ENCODE peak calls at places on chromosomes 7 and 10, in five cellular contexts. One of them, this sample, is unnamed.

GRCh38 chr10:132526676-132527075 is 10.9 kb upstream of the INPP5A start:
- DNase-seq in heart right ventricle: no peak
- DNase-seq in spleen: peak; percentile 19
- DNase-seq in brain microvascular endothelial cell: peak; percentile 78
- DNase-seq in psoas muscle: peak; percentile 40
- DNase-seq in this sample: peak; percentile 58

GRCh38 chr10:48811917-48812316 is 127.2 kb downstream of the WDFY4 start:
- DNase-seq in brain microvascular endothelial cell: peak; percentile 24
- DNase-seq in heart right ventricle: no peak
- DNase-seq in spleen: no peak
- DNase-seq in psoas muscle: no peak
- DNase-seq in this sample: no peak

GRCh38 chr7:85695041-85695990 is 508.5 kb upstream of the SEMA3D start:
- DNase-seq in psoas muscle: no peak
- DNase-seq in brain microvascular endothelial cell: no peak
- DNase-seq in heart right ventricle: no peak
- DNase-seq in spleen: no peak
- DNase-seq in this sample: peak; percentile 21

GRCh38 chr7:93836111-93836510 is 54.4 kb downstream of the TFPI2 start:
- DNase-seq in brain microvascular endothelial cell: no peak
- DNase-seq in psoas muscle: no peak
- DNase-seq in spleen: no peak
- DNase-seq in heart right ventricle: no peak
- DNase-seq in this sample: no peak

GRCh38 chr7:20575758-20576135 is 39.7 kb upstream of the ABCB5 start:
- DNase-seq in brain microvascular endothelial cell: no peak
- DNase-seq in heart right ventricle: no peak
- DNase-seq in psoas muscle: no peak
- DNase-seq in spleen: no peak
- DNase-seq in this sample: no peak

GRCh38 chr7:100441641-100442535 is 5.6 kb upstream of the PPP1R35 start:
- DNase-seq in brain microvascular endothelial cell: no peak
- DNase-seq in psoas muscle: no peak
- DNase-seq in heart right ventricle: no peak
- DNase-seq in spleen: peak; percentile 68
- DNase-seq in this sample: no peak

GRCh38 chr10:17871036-17871435 is 61.9 kb downstream of the MRC1 start:
- DNase-seq in heart right ventricle: no peak
- DNase-seq in brain microvascular endothelial cell: no peak
- DNase-seq in psoas muscle: no peak
- DNase-seq in spleen: no peak
- DNase-seq in this sample: no peak

GRCh38 chr10:18345308-18345707 is 205.1 kb downstream of the CACNB2 start:
- DNase-seq in brain microvascular endothelial cell: no peak
- DNase-seq in heart right ventricle: no peak
- DNase-seq in psoas muscle: no peak
- DNase-seq in spleen: no peak
- DNase-seq in this sample: no peak

GRCh38 chr10:117246997-117247667 is 6.2 kb downstream of the SLC18A2 start:
- DNase-seq in spleen: no peak
- DNase-seq in brain microvascular endothelial cell: no peak
- DNase-seq in heart right ventricle: no peak
- DNase-seq in psoas muscle: no peak
- DNase-seq in this sample: no peak

GRCh38 chr10:119306514-119306951 is 99.2 kb downstream of the GRK5 start:
- DNase-seq in spleen: peak; percentile 95
- DNase-seq in brain microvascular endothelial cell: no peak
- DNase-seq in psoas muscle: peak; percentile 39
- DNase-seq in heart right ventricle: no peak
- DNase-seq in this sample: no peak

GRCh38 chr10:133142523-133143199 is 17.4 kb upstream of the KNDC1 start:
- DNase-seq in brain microvascular endothelial cell: no peak
- DNase-seq in spleen: no peak
- DNase-seq in heart right ventricle: no peak
- DNase-seq in psoas muscle: peak; percentile 18
- DNase-seq in this sample: no peak

GRCh38 chr7:29297194-29297890 is 102.8 kb downstream of the CHN2 start:
- DNase-seq in spleen: no peak
- DNase-seq in psoas muscle: no peak
- DNase-seq in brain microvascular endothelial cell: no peak
- DNase-seq in heart right ventricle: no peak
- DNase-seq in this sample: no peak

GRCh38 chr10:72124984-72125383 is 36.6 kb upstream of the SPOCK2 start:
- DNase-seq in psoas muscle: no peak
- DNase-seq in spleen: no peak
- DNase-seq in brain microvascular endothelial cell: no peak
- DNase-seq in heart right ventricle: no peak
- DNase-seq in this sample: no peak

GRCh38 chr7:44454348-44454747 is 36.1 kb downstream of the NUDCD3 start:
- DNase-seq in heart right ventricle: no peak
- DNase-seq in spleen: no peak
- DNase-seq in brain microvascular endothelial cell: no peak
- DNase-seq in psoas muscle: no peak
- DNase-seq in this sample: no peak

GRCh38 chr7:110372685-110373084 is 718.2 kb upstream of the LRRN3 start:
- DNase-seq in brain microvascular endothelial cell: no peak
- DNase-seq in heart right ventricle: no peak
- DNase-seq in spleen: no peak
- DNase-seq in psoas muscle: no peak
- DNase-seq in this sample: no peak

GRCh38 chr7:124101173-124101768 is 68.4 kb upstream of the TMEM229A start:
- DNase-seq in heart right ventricle: no peak
- DNase-seq in brain microvascular endothelial cell: no peak
- DNase-seq in spleen: no peak
- DNase-seq in psoas muscle: no peak
- DNase-seq in this sample: no peak

GRCh38 chr7:109020251-109020650 is 450.6 kb downstream of the DNAJB9 start:
- DNase-seq in psoas muscle: no peak
- DNase-seq in brain microvascular endothelial cell: no peak
- DNase-seq in spleen: no peak
- DNase-seq in heart right ventricle: no peak
- DNase-seq in this sample: no peak

GRCh38 chr10:60099998-60100747 is 193.8 kb upstream of the CCDC6 start:
- DNase-seq in spleen: no peak
- DNase-seq in heart right ventricle: peak; percentile 9
- DNase-seq in psoas muscle: no peak
- DNase-seq in brain microvascular endothelial cell: peak; percentile 53
- DNase-seq in this sample: no peak

GRCh38 chr10:70691601-70692000 is 19.3 kb downstream of the ADAMTS14 start:
- DNase-seq in heart right ventricle: no peak
- DNase-seq in brain microvascular endothelial cell: no peak
- DNase-seq in psoas muscle: no peak
- DNase-seq in spleen: no peak
- DNase-seq in this sample: no peak

GRCh38 chr7:106563466-106564150 is 97.3 kb downstream of the CCDC71L start:
- DNase-seq in psoas muscle: no peak
- DNase-seq in heart right ventricle: no peak
- DNase-seq in brain microvascular endothelial cell: no peak
- DNase-seq in spleen: no peak
- DNase-seq in this sample: no peak

GRCh38 chr10:30038961-30039536 is 20.3 kb downstream of the JCAD start:
- DNase-seq in psoas muscle: no peak
- DNase-seq in heart right ventricle: no peak
- DNase-seq in spleen: no peak
- DNase-seq in brain microvascular endothelial cell: no peak
- DNase-seq in this sample: no peak

GRCh38 chr10:29554660-29555059 is 80.1 kb downstream of the SVIL start:
- DNase-seq in spleen: no peak
- DNase-seq in psoas muscle: peak; percentile 76
- DNase-seq in brain microvascular endothelial cell: peak; percentile 65
- DNase-seq in heart right ventricle: no peak
- DNase-seq in this sample: peak; percentile 41

GRCh38 chr7:23472974-23473847 is 2.9 kb upstream of the IGF2BP3 start:
- DNase-seq in brain microvascular endothelial cell: no peak
- DNase-seq in heart right ventricle: no peak
- DNase-seq in psoas muscle: no peak
- DNase-seq in spleen: no peak
- DNase-seq in this sample: no peak
- H3K4me3 ChIP-seq in brain microvascular endothelial cell: peak overlapping the region; percentile 74
- H3K4me3 ChIP-seq in heart right ventricle: no peak overlapping the region
- H3K4me3 ChIP-seq in psoas muscle: peak overlapping the region; percentile 56
- H3K4me3 ChIP-seq in spleen: peak overlapping the region; percentile 38
- H3K4me3 ChIP-seq in this sample: peak overlapping the region; percentile 65

DNA sequence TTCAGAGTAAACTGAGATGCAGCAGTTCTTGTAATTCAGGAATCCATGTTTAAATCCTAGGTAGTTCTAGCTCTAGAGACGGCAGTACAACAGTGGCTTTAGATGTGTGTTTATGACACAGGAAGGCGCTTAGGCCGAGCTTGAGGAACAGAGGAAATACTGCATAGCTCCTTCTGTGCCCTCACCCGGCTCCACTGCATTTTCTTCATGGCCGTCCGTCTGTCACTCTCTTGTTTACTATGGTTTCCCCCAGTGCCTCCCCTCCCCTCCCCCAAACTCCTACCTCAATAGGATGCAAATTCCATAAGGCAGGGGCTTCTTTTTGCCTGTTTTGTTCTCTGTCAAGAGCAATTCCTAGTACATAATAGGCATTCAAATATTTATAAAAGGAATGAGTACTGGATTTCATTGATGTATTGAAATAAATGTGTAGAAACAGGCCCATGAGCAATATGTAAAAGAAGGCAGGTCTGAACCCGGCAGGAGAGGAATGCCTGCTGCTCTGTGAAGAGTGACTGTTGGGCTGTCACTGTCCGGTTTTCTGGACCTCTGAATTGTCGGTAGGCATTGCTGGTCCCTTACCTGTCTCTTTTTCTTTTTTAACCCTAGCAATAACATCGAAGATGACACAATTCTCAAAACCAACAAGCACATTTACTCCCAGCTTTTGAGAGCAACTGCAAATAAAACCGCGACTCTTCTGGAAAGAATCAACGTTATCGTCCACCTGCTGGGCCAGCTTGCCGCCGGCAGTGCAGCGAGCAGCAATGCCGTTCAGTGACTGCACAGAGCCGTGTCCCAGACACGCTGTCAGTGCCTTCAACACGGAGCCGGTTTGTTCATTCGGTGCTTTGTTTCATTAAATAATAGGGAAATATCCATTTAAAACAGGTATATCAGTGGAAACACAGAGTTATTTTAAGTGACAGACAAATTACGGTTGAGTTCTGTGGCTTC is 12.7 kb downstream of the MMP21 start:
- DNase-seq in heart right ventricle: no peak
- DNase-seq in brain microvascular endothelial cell: no peak
- DNase-seq in spleen: no peak
- DNase-seq in psoas muscle: no peak
- DNase-seq in this sample: no peak
- H3K36me3 ChIP-seq in heart right ventricle: peaks cover 88% of the 10 kb centered on the region
- H3K36me3 ChIP-seq in brain microvascular endothelial cell: peaks cover 24% of the 10 kb centered on the region
- H3K36me3 ChIP-seq in spleen: peaks cover 98% of the 10 kb centered on the region
- H3K36me3 ChIP-seq in psoas muscle: peaks cover 90% of the 10 kb centered on the region
- H3K36me3 ChIP-seq in this sample: peaks cover 63% of the 10 kb centered on the region

DNA sequence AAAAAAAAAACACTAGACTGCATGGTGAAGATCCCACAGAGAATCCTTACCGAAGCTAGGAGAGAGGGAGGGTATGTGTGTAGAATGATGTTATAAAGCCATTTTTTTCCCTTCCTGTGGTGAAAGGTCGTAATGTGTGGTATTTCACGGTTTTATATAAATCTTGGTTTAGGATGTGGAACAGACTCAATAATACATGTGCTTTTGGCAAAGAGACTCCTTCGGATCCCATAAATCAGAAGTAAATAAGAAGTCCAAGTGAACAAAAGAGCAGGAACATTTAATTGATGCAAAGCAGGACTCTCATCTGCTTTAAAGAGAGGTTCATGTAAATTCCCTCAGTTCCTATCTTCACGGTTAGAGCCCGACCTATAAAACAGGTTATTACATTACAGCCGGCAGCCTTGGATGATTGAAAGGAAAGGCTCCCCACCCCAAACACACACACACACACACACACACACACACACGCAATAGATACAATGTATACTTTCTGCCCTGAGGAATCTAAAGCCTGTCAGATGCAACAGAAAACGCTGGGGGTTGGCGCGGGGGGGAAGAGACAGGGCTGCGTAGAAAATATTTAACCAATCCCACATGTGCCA is 8.7 kb downstream of the DLX5 start:
- DNase-seq in brain microvascular endothelial cell: no peak
- DNase-seq in psoas muscle: no peak
- DNase-seq in spleen: no peak
- DNase-seq in heart right ventricle: no peak
- DNase-seq in this sample: no peak
- H3K27me3 ChIP-seq in brain microvascular endothelial cell: peaks cover 91% of the 10 kb centered on the region
- H3K27me3 ChIP-seq in psoas muscle: peaks cover 25% of the 10 kb centered on the region
- H3K27me3 ChIP-seq in spleen: peaks cover 100% of the 10 kb centered on the region
- H3K27me3 ChIP-seq in heart right ventricle: peaks cover 99% of the 10 kb centered on the region
- H3K27me3 ChIP-seq in this sample: peaks cover 50% of the 10 kb centered on the region

GRCh38 chr10:122462533-122463465 is 1.4 kb downstream of the HTRA1 start:
- DNase-seq in spleen: no peak
- DNase-seq in psoas muscle: peak; percentile 81
- DNase-seq in heart right ventricle: peak; percentile 56
- DNase-seq in brain microvascular endothelial cell: peak; percentile 49
- DNase-seq in this sample: peak; percentile 64
- H3K4me3 ChIP-seq in spleen: peak overlapping the region; percentile 51
- H3K4me3 ChIP-seq in psoas muscle: peak overlapping the region; percentile 76
- H3K4me3 ChIP-seq in heart right ventricle: peak overlapping the region; percentile 71
- H3K4me3 ChIP-seq in brain microvascular endothelial cell: peak overlapping the region; percentile 79
- H3K4me3 ChIP-seq in this sample: peak overlapping the region; percentile 61

GRCh38 chr7:141537906-141538305 is 13.3 kb upstream of the AGK start:
- DNase-seq in psoas muscle: no peak
- DNase-seq in spleen: no peak
- DNase-seq in brain microvascular endothelial cell: no peak
- DNase-seq in heart right ventricle: no peak
- DNase-seq in this sample: no peak
- H3K36me3 ChIP-seq in psoas muscle: no peaks in the 10 kb centered on the region
- H3K36me3 ChIP-seq in spleen: no peaks in the 10 kb centered on the region
- H3K36me3 ChIP-seq in brain microvascular endothelial cell: no peaks in the 10 kb centered on the region
- H3K36me3 ChIP-seq in heart right ventricle: no peaks in the 10 kb centered on the region
- H3K36me3 ChIP-seq in this sample: no peaks in the 10 kb centered on the region

GRCh38 chr10:125105155-125105554 is 55.2 kb downstream of the CTBP2 start:
- DNase-seq in heart right ventricle: no peak
- DNase-seq in brain microvascular endothelial cell: no peak
- DNase-seq in psoas muscle: peak; percentile 18
- DNase-seq in spleen: peak; percentile 17
- DNase-seq in this sample: no peak

GRCh38 chr10:125107166-125107949 is 53.0 kb downstream of the CTBP2 start:
- DNase-seq in spleen: peak; percentile 31
- DNase-seq in brain microvascular endothelial cell: no peak
- DNase-seq in psoas muscle: peak; percentile 18
- DNase-seq in heart right ventricle: no peak
- DNase-seq in this sample: no peak

GRCh38 chr10:125106586-125106985 is 53.8 kb downstream of the CTBP2 start:
- DNase-seq in brain microvascular endothelial cell: no peak
- DNase-seq in spleen: peak; percentile 48
- DNase-seq in heart right ventricle: no peak
- DNase-seq in psoas muscle: no peak
- DNase-seq in this sample: no peak

GRCh38 chr10:125105856-125106255 is 54.5 kb downstream of the CTBP2 start:
- DNase-seq in heart right ventricle: no peak
- DNase-seq in psoas muscle: peak; percentile 17
- DNase-seq in brain microvascular endothelial cell: no peak
- DNase-seq in spleen: peak; percentile 36
- DNase-seq in this sample: no peak

GRCh38 chr10:125107972-125108580 is 52.3 kb downstream of the CTBP2 start:
- DNase-seq in brain microvascular endothelial cell: no peak
- DNase-seq in spleen: no peak
- DNase-seq in psoas muscle: no peak
- DNase-seq in heart right ventricle: no peak
- DNase-seq in this sample: no peak
- H3K27me3 ChIP-seq in brain microvascular endothelial cell: no peaks in the 10 kb centered on the region
- H3K27me3 ChIP-seq in spleen: no peaks in the 10 kb centered on the region
- H3K27me3 ChIP-seq in psoas muscle: no peaks in the 10 kb centered on the region
- H3K27me3 ChIP-seq in heart right ventricle: no peaks in the 10 kb centered on the region
- H3K27me3 ChIP-seq in this sample: no peaks in the 10 kb centered on the region

This sample was measured in MG63.